ENCODE peak calls at places on chromosomes 5 and 9, in four cellular contexts. T, X, N and W are unnamed samples.

GRCh38 chr9:6924988-6925563 is 167.3 kb downstream of the KDM4C start:
- DNase-seq in T (no peak), N (peak; percentile 45), X (no peak), W (no peak)

GRCh38 chr5:72817076-72817476 is 615 bp downstream of the TNPO1 start:
- DNase-seq in N (peak; percentile 3), X (no peak), T (peak; percentile 7), W (peak; percentile 88)

GRCh38 chr5:177416334-177416733 is 7.0 kb upstream of the F12 start:
- DNase-seq in N (no peak), T (no peak), X (no peak), W (peak; percentile 35)

GRCh38 chr5:172973127-172973916 is 10.2 kb upstream of the ATP6V0E1 start:
- DNase-seq in N (no peak), T (no peak), X (no peak), W (peak; percentile 73)

GRCh38 chr9:69549310-69550202 is 122.6 kb downstream of the APBA1 start:
- DNase-seq in N (peak; percentile 45), X (no peak), T (peak; percentile 38), W (peak; percentile 61)

GRCh38 chr9:124414612-124415011 is 630 bp downstream of the PSMB7 start:
- DNase-seq in N (no peak), T (no peak), X (no peak), W (no peak)

GRCh38 chr5:132273631-132274030 is 16.1 kb downstream of the PDLIM4 start:
- DNase-seq in T (no peak), N (no peak), X (no peak), W (no peak)

GRCh38 chr9:97787551-97787950 is 65.5 kb upstream of the FOXE1 start:
- DNase-seq in T (no peak), X (no peak), N (no peak), W (no peak)

GRCh38 chr9:134060546-134060945 is 7.3 kb downstream of the BRD3 start:
- DNase-seq in N (no peak), T (no peak), X (peak; percentile 38), W (no peak)

GRCh38 chr9:78023003-78023741 is 8.4 kb downstream of the GNAQ start:
- DNase-seq in T (no peak), N (peak; percentile 64), X (no peak), W (peak; percentile 82)

GRCh38 chr5:143433680-143434079 is 30.2 kb upstream of the NR3C1 start:
- DNase-seq in N (no peak), X (no peak), T (no peak), W (no peak)

GRCh38 chr5:39072915-39073758 is 1.1 kb downstream of the RICTOR start:
- DNase-seq in N (peak; percentile 66), X (peak; percentile 74), T (no peak), W (peak; percentile 45)

GRCh38 chr9:81787747-81788632 is 98.6 kb upstream of the TLE1 start:
- DNase-seq in T (no peak), X (no peak), N (peak; percentile 73), W (peak; percentile 87)

GRCh38 chr5:34695275-34696032 is 39.3 kb downstream of the RAI14 start:
- DNase-seq in T (no peak), N (no peak), X (no peak), W (no peak)

GRCh38 chr5:148984333-148984732 is 78.5 kb downstream of the SH3TC2 start:
- DNase-seq in N (no peak), X (no peak), T (peak; percentile 77), W (peak; percentile 76)

GRCh38 chr5:1529498-1529897 is 5.7 kb upstream of the LPCAT1 start:
- DNase-seq in N (no peak), T (no peak), X (no peak), W (no peak)

GRCh38 chr9:120873512-120873911 is 3.5 kb downstream of the PHF19 start:
- DNase-seq in X (peak; percentile 77), N (no peak), T (peak; percentile 59), W (no peak)

GRCh38 chr5:123511290-123511647 is 708 bp upstream of the CSNK1G3 start:
- DNase-seq in X (no peak), T (no peak), N (peak; percentile 24), W (peak; percentile 70)

GRCh38 chr5:139882961-139883539 is 87.4 kb downstream of the PSD2 start:
- DNase-seq in T (no peak), N (no peak), X (no peak), W (no peak)

GRCh38 chr9:92666236-92666635 is 3.7 kb downstream of the IPPK start:
- DNase-seq in N (no peak), T (no peak), X (no peak), W (no peak)

GRCh38 chr9:6907772-6908381 is 150.1 kb downstream of the KDM4C start:
- DNase-seq in X (no peak), T (peak; percentile 24), N (peak; percentile 38), W (peak; percentile 55)

GRCh38 chr5:14201325-14202061 is 58.4 kb downstream of the TRIO start:
- DNase-seq in T (no peak), N (no peak), X (no peak), W (peak; percentile 79)

GRCh38 chr5:71922584-71923106 is 184.6 kb upstream of the MAP1B start:
- DNase-seq in T (peak; percentile 85), N (peak; percentile 3), X (no peak), W (peak; percentile 64)

GRCh38 chr5:169939731-169940130 is 40.6 kb downstream of the INSYN2B start:
- DNase-seq in T (no peak), X (no peak), N (no peak), W (no peak)

GRCh38 chr5:79507251-79508205 is 6.4 kb downstream of the HOMER1 start:
- DNase-seq in X (no peak), T (no peak), N (no peak), W (no peak)

GRCh38 chr5:169910393-169910792 is 69.9 kb downstream of the INSYN2B start:
- DNase-seq in N (no peak), X (no peak), T (no peak), W (no peak)

GRCh38 chr9:95268681-95269080 is 48.8 kb downstream of the FANCC start:
- DNase-seq in T (peak; percentile 10), X (no peak), N (peak; percentile 69), W (peak; percentile 41)

GRCh38 chr5:149809919-149810691 is 80.0 kb downstream of the PPARGC1B start:
- DNase-seq in T (no peak), X (no peak), N (no peak), W (no peak)

GRCh38 chr5:92908952-92909351 is 672.1 kb downstream of the NR2F1-AS1 start:
- DNase-seq in X (no peak), N (no peak), T (no peak), W (no peak)

DNA sequence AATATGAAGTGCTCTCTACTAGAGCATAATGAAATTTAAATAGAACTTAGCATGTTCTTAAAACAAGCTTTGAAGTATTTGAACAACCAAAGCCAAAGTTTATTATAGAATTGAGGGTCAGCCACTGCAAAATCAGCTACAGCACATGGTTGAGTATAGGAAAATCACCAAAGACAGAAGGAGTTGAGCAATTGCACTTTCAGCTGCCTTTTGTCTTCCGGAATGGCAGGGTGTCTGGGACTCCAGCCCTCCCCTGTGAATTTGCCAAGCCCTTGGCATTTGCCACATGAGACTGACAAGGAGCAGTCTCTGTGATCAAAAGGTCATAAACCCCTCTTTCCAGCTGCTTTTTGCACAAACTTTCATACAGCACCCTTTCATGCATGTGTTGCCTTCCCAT is 8.5 kb upstream of the LURAP1L start:
- DNase-seq in T (no peak), N (no peak), X (no peak), W (no peak)
- H2AFZ ChIP-seq in T (no peak overlapping the region), N (no peak overlapping the region), X (peak overlapping the region; percentile 82), W (no peak overlapping the region)

DNA sequence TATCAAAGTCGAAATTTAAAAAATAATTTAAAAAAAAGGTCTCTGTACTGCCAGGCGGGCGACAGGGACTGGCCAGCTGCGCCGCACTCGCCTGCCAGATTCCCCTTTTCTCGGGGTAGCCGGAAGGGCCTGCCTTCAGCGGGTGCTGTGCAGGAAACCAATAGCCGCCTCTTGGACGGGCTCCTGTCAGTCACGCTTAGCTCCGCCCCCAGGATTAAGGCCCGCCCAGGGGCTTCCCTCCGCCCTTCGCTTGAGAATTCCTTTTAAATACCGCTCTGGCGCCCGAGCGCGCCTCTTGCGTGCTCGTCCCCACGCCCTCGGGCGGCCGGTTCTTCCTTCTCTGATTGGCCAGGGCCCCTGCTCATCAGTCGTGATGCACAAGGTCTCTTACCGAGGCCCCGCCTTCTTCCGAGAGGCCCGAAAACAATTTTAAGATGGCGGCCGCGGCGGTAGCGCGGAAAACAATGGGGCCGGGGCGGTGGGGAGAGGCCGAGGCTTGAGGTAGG is at the start of gene MAML1:
- DNase-seq in T (peak; percentile 99), X (peak; percentile 99), N (peak; percentile 99), W (peak; percentile 100)
- TF ChIP-seq POLR2A in T (peak; percentile 82), X (peak; percentile 52), N (peak; percentile 61), W (peak; percentile 84)

GRCh38 chr9:110288503-110288902 is 32.2 kb upstream of the TXN start:
- DNase-seq in T (no peak), N (no peak), X (no peak), W (no peak)

GRCh38 chr9:110293246-110293645 is 36.9 kb upstream of the TXN start:
- DNase-seq in N (no peak), T (no peak), X (no peak), W (no peak)

GRCh38 chr9:110287289-110287680 is 31.0 kb upstream of the TXN start:
- DNase-seq in N (no peak), X (no peak), T (no peak), W (no peak)

DNA sequence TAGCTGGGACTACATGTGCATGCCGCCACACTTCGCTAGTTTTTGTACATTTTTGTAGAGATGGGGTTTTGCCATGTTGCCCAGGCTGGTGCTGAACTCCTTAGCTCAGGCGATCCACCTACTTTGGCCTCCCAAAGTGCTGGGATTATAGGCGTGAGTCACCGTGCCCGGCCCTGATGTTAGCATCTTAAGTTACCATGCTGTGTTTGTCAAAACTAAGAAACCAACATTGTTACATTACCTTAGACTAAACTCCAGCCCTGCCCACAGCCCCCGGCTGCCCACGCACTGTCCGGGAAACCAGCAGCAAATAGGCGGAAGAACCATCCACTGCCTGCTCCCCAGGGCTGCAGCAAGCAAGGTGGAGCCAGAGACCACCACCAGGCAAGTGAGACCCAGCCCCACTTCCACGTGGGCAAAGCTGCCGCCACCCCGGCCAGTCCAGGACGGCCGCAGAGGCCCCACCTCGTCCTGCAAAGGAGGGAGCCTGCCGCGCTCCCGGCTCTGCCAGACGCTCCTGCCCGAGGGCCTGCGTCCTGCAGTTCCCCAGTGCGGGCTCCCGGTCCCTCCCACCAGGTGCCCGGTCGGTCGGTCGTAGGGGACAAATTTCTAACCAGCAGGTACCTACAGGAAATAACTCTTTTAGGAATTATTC is 35.7 kb upstream of the TXN start:
- DNase-seq in T (no peak), N (no peak), X (no peak), W (no peak)
- H2AFZ ChIP-seq in T (no peak overlapping the region), N (no peak overlapping the region), X (no peak overlapping the region), W (no peak overlapping the region)

GRCh38 chr9:99868845-99869244 is 37.6 kb upstream of the STX17 start:
- DNase-seq in X (no peak), N (no peak), T (no peak), W (peak; percentile 30)

GRCh38 chr9:99863955-99864354 is 42.3 kb downstream of the NR4A3 start:
- DNase-seq in N (no peak), T (no peak), X (no peak), W (no peak)

GRCh38 chr9:99867536-99867935 is 38.9 kb upstream of the STX17 start:
- DNase-seq in N (no peak), X (no peak), T (no peak), W (no peak)

GRCh38 chr9:99867968-99868367 is 38.5 kb upstream of the STX17 start:
- DNase-seq in X (no peak), N (no peak), T (no peak), W (no peak)

DNA sequence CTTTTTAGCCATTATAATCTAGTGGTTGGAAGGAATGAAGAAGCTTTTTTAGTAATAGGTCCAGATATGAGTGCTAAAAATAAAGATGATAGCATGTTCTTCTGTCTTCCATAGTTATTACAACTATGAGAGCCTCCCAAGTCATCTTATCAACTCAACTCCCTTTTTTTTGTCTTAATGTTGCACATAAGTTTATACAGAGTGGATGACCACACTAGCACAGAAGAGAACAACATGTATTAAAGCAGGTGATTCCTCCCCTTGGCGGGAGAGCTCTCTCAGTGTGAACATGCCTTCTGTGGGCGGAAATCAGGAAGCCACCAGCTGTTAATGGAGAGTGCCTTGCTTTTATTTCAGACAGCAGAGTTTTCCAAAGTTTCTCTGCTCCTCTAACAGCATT is 40.1 kb upstream of the STX17 start:
- DNase-seq in T (no peak), N (no peak), X (no peak), W (no peak)
- TF ChIP-seq POLR2A in T (no peak), N (no peak), X (no peak), W (no peak)